ENCODE peak calls at places on chromosomes 3 and 15, in five cellular contexts. M is GM23338, Q is HCT116, T is HepG2, D is HL-60. A is an unnamed sample.

GRCh38 chr15:101323793-101324505 is 28.9 kb upstream of the SNRPA1 start:
- DNase-seq in M (no peak), Q (no peak), T (no peak), D (no peak), A (no peak)

GRCh38 chr15:81264072-81264857 is 59.7 kb downstream of the STARD5 start:
- DNase-seq in M (no peak), Q (no peak), T (no peak), D (no peak), A (no peak)

GRCh38 chr15:65032823-65033537 is 3.5 kb upstream of the MTFMT start:
- DNase-seq in M (peak; percentile 92), Q (peak; percentile 89), T (peak; percentile 95), D (no peak), A (peak; percentile 64)

GRCh38 chr3:165641569-165642310 is 195.5 kb downstream of the BCHE start:
- DNase-seq in M (no peak), Q (no peak), T (no peak), D (no peak), A (no peak)

GRCh38 chr15:58770519-58770856 is 614 bp upstream of the MINDY2 start:
- DNase-seq in M (no peak), Q (no peak), T (no peak), D (no peak), A (no peak)

GRCh38 chr3:14489641-14490040 is 50.5 kb downstream of the GRIP2 start:
- DNase-seq in M (no peak), Q (no peak), T (no peak), D (no peak), A (no peak)

GRCh38 chr15:85621096-85621495 is 173.6 kb downstream of the KLHL25 start:
- DNase-seq in M (no peak), Q (no peak), T (no peak), D (no peak), A (no peak)

GRCh38 chr3:135215516-135215915 is 420.5 kb downstream of the EPHB1 start:
- DNase-seq in M (no peak), Q (no peak), T (no peak), D (no peak), A (no peak)

GRCh38 chr15:31405200-31405929 is 78.7 kb downstream of the KLF13 start:
- DNase-seq in M (no peak), Q (no peak), T (peak; percentile 72), D (peak; percentile 45), A (no peak)

DNA sequence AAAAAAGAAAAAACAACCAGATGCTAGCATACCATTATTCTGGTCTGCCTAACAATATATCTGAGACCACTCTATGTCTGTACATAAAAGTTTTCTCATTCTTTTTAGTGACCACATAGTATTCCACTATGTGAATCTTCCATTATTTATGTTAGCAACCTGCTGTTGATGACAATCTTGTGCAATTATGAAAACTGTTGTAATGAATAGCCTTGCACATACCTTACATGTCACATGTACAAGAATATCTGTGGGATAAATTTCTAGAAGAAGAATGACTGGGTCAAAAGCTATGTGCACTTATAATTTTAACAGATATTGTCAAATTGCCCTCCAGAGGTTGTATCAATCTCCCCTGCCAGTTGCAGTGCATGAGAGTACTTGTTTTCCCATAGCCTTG is 62.5 kb downstream of the ARHGAP31 start:
- DNase-seq in M (no peak), Q (no peak), T (no peak), D (no peak), A (no peak)
- TF ChIP-seq REST in M (no peak), Q (no peak), T (no peak), D (no peak), A (no peak)

GRCh38 chr15:96261575-96262034 is 68.9 kb upstream of the NR2F2 start:
- DNase-seq in M (no peak), Q (no peak), T (peak; percentile 94), D (no peak), A (no peak)
- TF ChIP-seq POLR2AphosphoS5 in M (no peak), Q (no peak), T (peak; percentile 57), D (no peak), A (no peak)

GRCh38 chr15:90564109-90564508 is 34.4 kb downstream of the CRTC3 start:
- DNase-seq in M (no peak), Q (no peak), T (no peak), D (no peak), A (no peak)
- TF ChIP-seq REST in M (no peak), Q (no peak), T (no peak), D (no peak), A (no peak)

DNA sequence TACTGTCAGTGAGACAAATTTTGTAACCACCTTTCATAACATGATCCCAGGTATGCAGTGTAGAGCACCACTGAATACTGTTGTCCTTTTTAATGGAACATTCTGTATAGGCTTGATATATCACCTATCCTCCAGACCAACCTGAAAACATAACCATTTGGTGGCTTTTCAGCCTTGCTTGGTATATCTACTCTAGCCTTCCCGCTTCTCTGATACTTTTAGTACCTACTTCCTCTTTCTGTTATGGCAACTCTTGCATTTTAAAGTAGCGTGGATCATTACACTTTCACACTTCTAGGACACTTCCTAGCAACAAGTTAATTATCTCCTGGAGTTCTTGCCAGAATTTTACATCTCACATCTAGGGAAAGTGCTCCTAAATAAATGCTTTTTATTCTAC is 226.6 kb upstream of the ROBO1 start:
- DNase-seq in M (no peak), Q (no peak), T (no peak), D (no peak), A (no peak)
- TF ChIP-seq POLR2AphosphoS5 in M (no peak), Q (no peak), T (no peak), D (no peak), A (no peak)

GRCh38 chr3:159260049-159260662 is 458.3 kb downstream of the MFSD1 start:
- DNase-seq in M (peak; percentile 80), Q (peak; percentile 45), T (peak; percentile 56), D (no peak), A (no peak)

GRCh38 chr3:159265705-159266104 is 463.9 kb downstream of the MFSD1 start:
- DNase-seq in M (no peak), Q (no peak), T (no peak), D (no peak), A (no peak)

GRCh38 chr3:159266779-159267178 is 464.9 kb downstream of the MFSD1 start:
- DNase-seq in M (peak; percentile 90), Q (peak; percentile 26), T (peak; percentile 23), D (no peak), A (no peak)

GRCh38 chr3:159263750-159264561 is 462.1 kb downstream of the MFSD1 start:
- DNase-seq in M (peak; percentile 67), Q (peak; percentile 31), T (peak; percentile 22), D (no peak), A (no peak)
- TF ChIP-seq REST in M (no peak), Q (no peak), T (no peak), D (no peak), A (no peak)

GRCh38 chr3:154656496-154656895 is 226.5 kb upstream of the GPR149 start:
- DNase-seq in M (no peak), Q (no peak), T (no peak), D (no peak), A (no peak)
- TF ChIP-seq POLR2AphosphoS5 in M (no peak), Q (no peak), T (no peak), D (no peak), A (no peak)